ENCODE peak calls at places on chromosomes 5 and 9, in ten cellular contexts. One of them, this sample, is unnamed.

GRCh38 chr9:93090091-93090655 is 5.8 kb upstream of the CARD19 start:
- DNase-seq in gastrocnemius medialis: no peak
- DNase-seq in HTR-8/SVneo: no peak
- DNase-seq in M059J: no peak
- DNase-seq in GM20000: no peak
- DNase-seq in midbrain: no peak
- DNase-seq in HEK293T: no peak
- DNase-seq in naive thymus-derived CD4-positive, alpha-beta T cell: no peak
- DNase-seq in kidney: peak
- DNase-seq in C1 segment of cervical spinal cord: no peak
- DNase-seq in this sample: no peak

GRCh38 chr9:22203371-22204138 is 194.4 kb upstream of the CDKN2B start:
- DNase-seq in gastrocnemius medialis: no peak
- DNase-seq in HTR-8/SVneo: no peak
- DNase-seq in M059J: peak
- DNase-seq in GM20000: no peak
- DNase-seq in midbrain: no peak
- DNase-seq in HEK293T: no peak
- DNase-seq in naive thymus-derived CD4-positive, alpha-beta T cell: no peak
- DNase-seq in kidney: no peak
- DNase-seq in C1 segment of cervical spinal cord: no peak
- DNase-seq in this sample: no peak

GRCh38 chr9:81574399-81574798 is 114.9 kb downstream of the TLE1 start:
- DNase-seq in gastrocnemius medialis: no peak
- DNase-seq in HTR-8/SVneo: no peak
- DNase-seq in M059J: peak
- DNase-seq in GM20000: no peak
- DNase-seq in midbrain: no peak
- DNase-seq in HEK293T: no peak
- DNase-seq in naive thymus-derived CD4-positive, alpha-beta T cell: no peak
- DNase-seq in kidney: no peak
- DNase-seq in C1 segment of cervical spinal cord: no peak
- DNase-seq in this sample: no peak

GRCh38 chr5:129945779-129946270 is 41.6 kb downstream of the CHSY3 start:
- DNase-seq in gastrocnemius medialis: no peak
- DNase-seq in HTR-8/SVneo: no peak
- DNase-seq in M059J: no peak
- DNase-seq in GM20000: no peak
- DNase-seq in midbrain: no peak
- DNase-seq in HEK293T: no peak
- DNase-seq in naive thymus-derived CD4-positive, alpha-beta T cell: no peak
- DNase-seq in kidney: no peak
- DNase-seq in C1 segment of cervical spinal cord: no peak
- DNase-seq in this sample: no peak

GRCh38 chr9:2872941-2873323 is 29.0 kb upstream of the PUM3 start:
- DNase-seq in gastrocnemius medialis: no peak
- DNase-seq in HTR-8/SVneo: no peak
- DNase-seq in M059J: no peak
- DNase-seq in GM20000: no peak
- DNase-seq in midbrain: no peak
- DNase-seq in HEK293T: no peak
- DNase-seq in naive thymus-derived CD4-positive, alpha-beta T cell: peak
- DNase-seq in kidney: no peak
- DNase-seq in C1 segment of cervical spinal cord: no peak
- DNase-seq in this sample: no peak

GRCh38 chr9:114072181-114073140 is 5.6 kb downstream of the AMBP start:
- DNase-seq in gastrocnemius medialis: no peak
- DNase-seq in HTR-8/SVneo: no peak
- DNase-seq in M059J: no peak
- DNase-seq in GM20000: no peak
- DNase-seq in midbrain: peak
- DNase-seq in HEK293T: no peak
- DNase-seq in naive thymus-derived CD4-positive, alpha-beta T cell: no peak
- DNase-seq in kidney: no peak
- DNase-seq in C1 segment of cervical spinal cord: no peak
- DNase-seq in this sample: peak

GRCh38 chr5:139816566-139816965 is 21.0 kb downstream of the PSD2 start:
- DNase-seq in gastrocnemius medialis: no peak
- DNase-seq in HTR-8/SVneo: no peak
- DNase-seq in M059J: no peak
- DNase-seq in GM20000: no peak
- DNase-seq in midbrain: no peak
- DNase-seq in HEK293T: no peak
- DNase-seq in naive thymus-derived CD4-positive, alpha-beta T cell: no peak
- DNase-seq in kidney: peak
- DNase-seq in C1 segment of cervical spinal cord: no peak
- DNase-seq in this sample: no peak

GRCh38 chr5:150710165-150710564 is 9.3 kb upstream of the RBM22 start:
- DNase-seq in gastrocnemius medialis: no peak
- DNase-seq in HTR-8/SVneo: no peak
- DNase-seq in M059J: peak
- DNase-seq in GM20000: no peak
- DNase-seq in midbrain: no peak
- DNase-seq in HEK293T: no peak
- DNase-seq in naive thymus-derived CD4-positive, alpha-beta T cell: no peak
- DNase-seq in kidney: no peak
- DNase-seq in C1 segment of cervical spinal cord: no peak
- DNase-seq in this sample: no peak

GRCh38 chr9:134643306-134643705 is 1.7 kb downstream of the COL5A1 start:
- DNase-seq in gastrocnemius medialis: no peak
- DNase-seq in HTR-8/SVneo: no peak
- DNase-seq in M059J: peak
- DNase-seq in GM20000: no peak
- DNase-seq in midbrain: no peak
- DNase-seq in HEK293T: no peak
- DNase-seq in naive thymus-derived CD4-positive, alpha-beta T cell: no peak
- DNase-seq in kidney: no peak
- DNase-seq in C1 segment of cervical spinal cord: no peak
- DNase-seq in this sample: no peak

GRCh38 chr5:53478411-53479044 is 1.9 kb upstream of the FST start:
- DNase-seq in gastrocnemius medialis: no peak
- DNase-seq in HTR-8/SVneo: peak
- DNase-seq in M059J: peak
- DNase-seq in GM20000: peak
- DNase-seq in midbrain: peak
- DNase-seq in HEK293T: peak
- DNase-seq in naive thymus-derived CD4-positive, alpha-beta T cell: no peak
- DNase-seq in kidney: peak
- DNase-seq in C1 segment of cervical spinal cord: no peak
- DNase-seq in this sample: no peak

GRCh38 chr5:132674671-132675506 is 1.1 kb downstream of the IL4 start:
- DNase-seq in gastrocnemius medialis: no peak
- DNase-seq in HTR-8/SVneo: peak
- DNase-seq in M059J: peak
- DNase-seq in GM20000: peak
- DNase-seq in midbrain: no peak
- DNase-seq in HEK293T: no peak
- DNase-seq in naive thymus-derived CD4-positive, alpha-beta T cell: no peak
- DNase-seq in kidney: no peak
- DNase-seq in C1 segment of cervical spinal cord: no peak
- DNase-seq in this sample: no peak

GRCh38 chr5:6905423-6905822 is 192.2 kb downstream of the TENT4A start:
- DNase-seq in gastrocnemius medialis: no peak
- DNase-seq in HTR-8/SVneo: no peak
- DNase-seq in M059J: no peak
- DNase-seq in GM20000: no peak
- DNase-seq in midbrain: no peak
- DNase-seq in HEK293T: no peak
- DNase-seq in naive thymus-derived CD4-positive, alpha-beta T cell: no peak
- DNase-seq in kidney: no peak
- DNase-seq in C1 segment of cervical spinal cord: no peak
- DNase-seq in this sample: no peak

GRCh38 chr9:136940526-136941230 is 3.9 kb downstream of the FBXW5 start:
- DNase-seq in gastrocnemius medialis: no peak
- DNase-seq in HTR-8/SVneo: no peak
- DNase-seq in M059J: no peak
- DNase-seq in GM20000: no peak
- DNase-seq in midbrain: no peak
- DNase-seq in HEK293T: no peak
- DNase-seq in naive thymus-derived CD4-positive, alpha-beta T cell: no peak
- DNase-seq in kidney: peak
- DNase-seq in C1 segment of cervical spinal cord: no peak
- DNase-seq in this sample: peak

GRCh38 chr9:117377046-117377445 is 37.8 kb downstream of the ASTN2 start:
- DNase-seq in gastrocnemius medialis: no peak
- DNase-seq in HTR-8/SVneo: no peak
- DNase-seq in M059J: peak
- DNase-seq in GM20000: no peak
- DNase-seq in midbrain: no peak
- DNase-seq in HEK293T: no peak
- DNase-seq in naive thymus-derived CD4-positive, alpha-beta T cell: no peak
- DNase-seq in kidney: no peak
- DNase-seq in C1 segment of cervical spinal cord: no peak
- DNase-seq in this sample: no peak

GRCh38 chr5:56588636-56589485 is 226.5 kb upstream of the MAP3K1 start:
- DNase-seq in gastrocnemius medialis: peak
- DNase-seq in HTR-8/SVneo: no peak
- DNase-seq in M059J: no peak
- DNase-seq in GM20000: peak
- DNase-seq in midbrain: no peak
- DNase-seq in HEK293T: no peak
- DNase-seq in naive thymus-derived CD4-positive, alpha-beta T cell: peak
- DNase-seq in kidney: peak
- DNase-seq in C1 segment of cervical spinal cord: no peak
- DNase-seq in this sample: peak

GRCh38 chr9:115986508-115986907 is 167.1 kb upstream of the PAPPA start:
- DNase-seq in gastrocnemius medialis: no peak
- DNase-seq in HTR-8/SVneo: no peak
- DNase-seq in M059J: peak
- DNase-seq in GM20000: no peak
- DNase-seq in midbrain: no peak
- DNase-seq in HEK293T: no peak
- DNase-seq in naive thymus-derived CD4-positive, alpha-beta T cell: no peak
- DNase-seq in kidney: no peak
- DNase-seq in C1 segment of cervical spinal cord: no peak
- DNase-seq in this sample: no peak

GRCh38 chr5:26229848-26230247 is 808.5 kb downstream of the CDH9 start:
- DNase-seq in gastrocnemius medialis: no peak
- DNase-seq in HTR-8/SVneo: no peak
- DNase-seq in M059J: no peak
- DNase-seq in GM20000: no peak
- DNase-seq in midbrain: no peak
- DNase-seq in HEK293T: no peak
- DNase-seq in naive thymus-derived CD4-positive, alpha-beta T cell: no peak
- DNase-seq in kidney: no peak
- DNase-seq in C1 segment of cervical spinal cord: no peak
- DNase-seq in this sample: no peak

GRCh38 chr9:84583866-84584265 is 85.7 kb upstream of the NTRK2 start:
- DNase-seq in gastrocnemius medialis: no peak
- DNase-seq in HTR-8/SVneo: no peak
- DNase-seq in M059J: peak
- DNase-seq in GM20000: no peak
- DNase-seq in midbrain: no peak
- DNase-seq in HEK293T: no peak
- DNase-seq in naive thymus-derived CD4-positive, alpha-beta T cell: no peak
- DNase-seq in kidney: no peak
- DNase-seq in C1 segment of cervical spinal cord: no peak
- DNase-seq in this sample: no peak

GRCh38 chr9:97502222-97502983 is 937 bp downstream of the TMOD1 start:
- DNase-seq in gastrocnemius medialis: peak
- DNase-seq in HTR-8/SVneo: no peak
- DNase-seq in M059J: peak
- DNase-seq in GM20000: peak
- DNase-seq in midbrain: no peak
- DNase-seq in HEK293T: no peak
- DNase-seq in naive thymus-derived CD4-positive, alpha-beta T cell: no peak
- DNase-seq in kidney: peak
- DNase-seq in C1 segment of cervical spinal cord: no peak
- DNase-seq in this sample: peak

GRCh38 chr5:105872569-105873270 is 1798.0 kb downstream of the EFNA5 start:
- DNase-seq in gastrocnemius medialis: no peak
- DNase-seq in HTR-8/SVneo: no peak
- DNase-seq in M059J: no peak
- DNase-seq in GM20000: no peak
- DNase-seq in midbrain: no peak
- DNase-seq in HEK293T: no peak
- DNase-seq in naive thymus-derived CD4-positive, alpha-beta T cell: no peak
- DNase-seq in kidney: peak
- DNase-seq in C1 segment of cervical spinal cord: no peak
- DNase-seq in this sample: peak

GRCh38 chr9:27933210-27934062 is 360.2 kb upstream of the C9orf72 start:
- DNase-seq in gastrocnemius medialis: no peak
- DNase-seq in HTR-8/SVneo: no peak
- DNase-seq in M059J: no peak
- DNase-seq in GM20000: no peak
- DNase-seq in midbrain: no peak
- DNase-seq in HEK293T: no peak
- DNase-seq in naive thymus-derived CD4-positive, alpha-beta T cell: no peak
- DNase-seq in kidney: no peak
- DNase-seq in C1 segment of cervical spinal cord: no peak
- DNase-seq in this sample: no peak

GRCh38 chr5:98569288-98569687 is 204.2 kb upstream of the RGMB start:
- DNase-seq in gastrocnemius medialis: no peak
- DNase-seq in HTR-8/SVneo: no peak
- DNase-seq in M059J: no peak
- DNase-seq in GM20000: no peak
- DNase-seq in midbrain: no peak
- DNase-seq in HEK293T: no peak
- DNase-seq in naive thymus-derived CD4-positive, alpha-beta T cell: no peak
- DNase-seq in kidney: no peak
- DNase-seq in C1 segment of cervical spinal cord: no peak
- DNase-seq in this sample: no peak

GRCh38 chr9:70113403-70114022 is 69.9 kb downstream of the MAMDC2 start:
- DNase-seq in gastrocnemius medialis: no peak
- DNase-seq in HTR-8/SVneo: peak
- DNase-seq in M059J: peak
- DNase-seq in GM20000: peak
- DNase-seq in midbrain: peak
- DNase-seq in HEK293T: peak
- DNase-seq in naive thymus-derived CD4-positive, alpha-beta T cell: no peak
- DNase-seq in kidney: no peak
- DNase-seq in C1 segment of cervical spinal cord: no peak
- DNase-seq in this sample: peak

GRCh38 chr9:17587113-17587512 is 8.2 kb downstream of the SH3GL2 start:
- DNase-seq in gastrocnemius medialis: no peak
- DNase-seq in HTR-8/SVneo: no peak
- DNase-seq in M059J: peak
- DNase-seq in GM20000: no peak
- DNase-seq in midbrain: no peak
- DNase-seq in HEK293T: no peak
- DNase-seq in naive thymus-derived CD4-positive, alpha-beta T cell: no peak
- DNase-seq in kidney: no peak
- DNase-seq in C1 segment of cervical spinal cord: no peak
- DNase-seq in this sample: no peak

GRCh38 chr5:82105457-82105856 is 133.6 kb downstream of the ATG10 start:
- DNase-seq in gastrocnemius medialis: no peak
- DNase-seq in HTR-8/SVneo: no peak
- DNase-seq in M059J: peak
- DNase-seq in GM20000: no peak
- DNase-seq in midbrain: no peak
- DNase-seq in HEK293T: no peak
- DNase-seq in naive thymus-derived CD4-positive, alpha-beta T cell: no peak
- DNase-seq in kidney: peak
- DNase-seq in C1 segment of cervical spinal cord: no peak
- DNase-seq in this sample: no peak

GRCh38 chr5:179588166-179588565 is 35.3 kb downstream of the HNRNPH1 start:
- DNase-seq in gastrocnemius medialis: no peak
- DNase-seq in HTR-8/SVneo: no peak
- DNase-seq in M059J: no peak
- DNase-seq in GM20000: no peak
- DNase-seq in midbrain: no peak
- DNase-seq in HEK293T: no peak
- DNase-seq in naive thymus-derived CD4-positive, alpha-beta T cell: no peak
- DNase-seq in kidney: no peak
- DNase-seq in C1 segment of cervical spinal cord: no peak
- DNase-seq in this sample: no peak

GRCh38 chr5:77305921-77306320 is 95.4 kb downstream of the PDE8B start:
- DNase-seq in gastrocnemius medialis: no peak
- DNase-seq in HTR-8/SVneo: no peak
- DNase-seq in M059J: no peak
- DNase-seq in GM20000: no peak
- DNase-seq in midbrain: no peak
- DNase-seq in HEK293T: no peak
- DNase-seq in naive thymus-derived CD4-positive, alpha-beta T cell: no peak
- DNase-seq in kidney: no peak
- DNase-seq in C1 segment of cervical spinal cord: no peak
- DNase-seq in this sample: no peak

GRCh38 chr9:136544549-136545064 is 1.2 kb downstream of the NOTCH1 start:
- DNase-seq in gastrocnemius medialis: no peak
- DNase-seq in HTR-8/SVneo: no peak
- DNase-seq in M059J: no peak
- DNase-seq in GM20000: peak
- DNase-seq in midbrain: peak
- DNase-seq in HEK293T: no peak
- DNase-seq in naive thymus-derived CD4-positive, alpha-beta T cell: no peak
- DNase-seq in kidney: no peak
- DNase-seq in C1 segment of cervical spinal cord: no peak
- DNase-seq in this sample: peak